ENCODE peak calls at places on chromosomes 1 and 21, in eight cellular contexts. W is astrocyte of the spinal cord; C is foreskin keratinocyte; A is ELR; V is germinal center; K is fibroblast of pulmonary artery; H is IMR-90; Q is stimulated activated CD8-positive, alpha-beta memory T cell treated with anti-CD3 and anti-CD28 coated beads, Interleukin-7, amount 100 ng/mL, for 1 hour. Z is an unnamed sample.

GRCh38 chr1:93566227-93566626 is 115.4 kb downstream of the BCAR3 start:
- DNase-seq in A (no peak), H (no peak), W (no peak), K (peak), V (no peak), C (no peak), Q (no peak), Z (no peak)

GRCh38 chr1:172005856-172006255 is 164.6 kb downstream of the DNM3 start:
- DNase-seq in Q (no peak), A (peak), K (no peak), H (peak), C (peak), W (peak), V (no peak), Z (no peak)

GRCh38 chr1:11648039-11648438 is 6.2 kb downstream of the FBXO2 start:
- DNase-seq in A (no peak), V (no peak), Q (no peak), W (no peak), K (no peak), C (no peak), H (no peak), Z (no peak)

GRCh38 chr1:185934476-185935189 is 200.4 kb downstream of the HMCN1 start:
- DNase-seq in W (peak), C (no peak), A (peak), H (peak), K (peak), V (no peak), Q (no peak), Z (no peak)

GRCh38 chr1:189033171-189033570 is 1444.5 kb downstream of the BRINP3 start:
- DNase-seq in V (no peak), C (no peak), H (no peak), A (no peak), K (no peak), Q (no peak), W (no peak), Z (no peak)

GRCh38 chr1:30908886-30909777 is 574 bp upstream of the SDC3 start:
- DNase-seq in K (no peak), Q (no peak), W (no peak), A (no peak), C (no peak), H (no peak), V (no peak), Z (no peak)

GRCh38 chr1:111747282-111747734 is 8.1 kb upstream of the INKA2 start:
- DNase-seq in W (peak), Q (no peak), C (no peak), K (peak), A (peak), V (peak), H (peak), Z (no peak)

GRCh38 chr21:45499201-45499750 is 43.0 kb downstream of the SLC19A1 start:
- DNase-seq in Q (no peak), A (no peak), K (no peak), V (no peak), C (no peak), H (no peak), W (no peak), Z (no peak)

GRCh38 chr1:93715529-93716126 is 34.0 kb upstream of the BCAR3 start:
- DNase-seq in C (no peak), H (peak), K (no peak), A (no peak), V (no peak), W (no peak), Q (no peak), Z (no peak)

GRCh38 chr1:97006044-97006676 is 284.6 kb downstream of the PTBP2 start:
- DNase-seq in H (peak), A (peak), K (peak), V (no peak), C (no peak), W (peak), Q (no peak), Z (no peak)

GRCh38 chr1:166170726-166171125 is 3.9 kb upstream of the FAM78B start:
- DNase-seq in W (no peak), H (no peak), V (no peak), Q (no peak), K (no peak), A (no peak), C (no peak), Z (no peak)

GRCh38 chr1:175376194-175376593 is 183.6 kb upstream of the KIAA0040 start:
- DNase-seq in W (peak), K (peak), C (no peak), Q (no peak), H (no peak), V (peak), A (peak), Z (no peak)

GRCh38 chr1:172533511-172534116 is 664 bp downstream of the SUCO start:
- DNase-seq in A (peak), H (peak), V (peak), W (peak), K (peak), C (peak), Q (peak), Z (peak)

GRCh38 chr1:147892731-147893214 is 9.8 kb upstream of the GJA8 start:
- DNase-seq in Q (peak), A (peak), V (peak), W (peak), C (no peak), K (peak), H (peak), Z (no peak)

GRCh38 chr1:170790651-170791071 is 126.7 kb downstream of the PRRX1 start:
- DNase-seq in W (peak), K (peak), V (no peak), Q (no peak), A (no peak), C (no peak), H (peak), Z (no peak)

GRCh38 chr1:172497230-172497629 is 35.7 kb upstream of the SUCO start:
- DNase-seq in A (peak), H (peak), W (peak), K (peak), V (no peak), C (no peak), Q (no peak), Z (no peak)

GRCh38 chr21:31316488-31317169 is 27.4 kb downstream of the TIAM1 start:
- DNase-seq in H (peak), C (no peak), K (peak), A (peak), V (no peak), Q (no peak), W (no peak), Z (no peak)

GRCh38 chr1:227805606-227806197 is 9.8 kb upstream of the PRSS38 start:
- DNase-seq in H (peak), Q (no peak), V (no peak), C (peak), K (peak), W (peak), A (peak), Z (no peak)

GRCh38 chr1:241310451-241310850 is 46.6 kb downstream of the RGS7 start:
- DNase-seq in H (peak), K (peak), A (peak), V (no peak), C (peak), W (no peak), Q (no peak), Z (no peak)

GRCh38 chr1:53738205-53739108 is 507 bp downstream of the GLIS1 start:
- DNase-seq in A (peak), W (peak), V (no peak), K (no peak), H (no peak), C (no peak), Q (no peak), Z (no peak)

GRCh38 chr21:34343347-34344057 is 20.3 kb upstream of the KCNE2 start:
- DNase-seq in Q (no peak), H (no peak), C (no peak), K (no peak), A (no peak), V (no peak), W (no peak), Z (no peak)

GRCh38 chr1:91997607-91998195 is 32.1 kb upstream of the EPHX4 start:
- DNase-seq in H (peak), V (peak), Q (no peak), K (peak), C (no peak), A (peak), W (peak), Z (no peak)

GRCh38 chr21:40832316-40832715 is 14.6 kb downstream of the DSCAM start:
- DNase-seq in K (no peak), Q (no peak), H (no peak), C (no peak), A (no peak), V (no peak), W (no peak), Z (no peak)

GRCh38 chr1:66435541-66435940 is 98.4 kb upstream of the SGIP1 start:
- DNase-seq in K (no peak), H (no peak), W (no peak), A (no peak), Q (no peak), C (no peak), V (no peak), Z (no peak)

GRCh38 chr1:201769966-201770365 is 59.0 kb upstream of the IPO9 start:
- DNase-seq in A (no peak), Q (no peak), V (no peak), W (peak), K (peak), C (no peak), H (peak), Z (no peak)

GRCh38 chr1:205365945-205366463 is 9.3 kb upstream of the KLHDC8A start:
- DNase-seq in W (peak), V (no peak), K (peak), C (no peak), A (no peak), Q (no peak), H (no peak), Z (no peak)

GRCh38 chr1:13901597-13901996 is 201.6 kb downstream of the PRDM2 start:
- DNase-seq in W (no peak), C (no peak), H (no peak), V (no peak), A (no peak), Q (no peak), K (no peak), Z (no peak)

Z was measured in esophagus squamous epithelium.